ENCODE peak calls at places on chromosome 10, in five cellular contexts. H is CD4-positive, CD25-positive, alpha-beta regulatory T cell; A is amygdala; T is neuronal stem cell; M is NCI-H1092. P is an unnamed sample.

GRCh38 chr10:94412439-94412838 is 10.1 kb downstream of the TBC1D12 start:
- DNase-seq in H (no peak), A (no peak), T (no peak), M (no peak), P (peak; percentile 27)

GRCh38 chr10:5594271-5595036 is 69.7 kb downstream of the CALML3 start:
- DNase-seq in H (no peak), A (no peak), T (no peak), M (no peak), P (peak; percentile 36)

GRCh38 chr10:96133135-96133534 is 3.0 kb downstream of the ZNF518A start:
- DNase-seq in H (no peak), A (no peak), T (no peak), M (no peak), P (no peak)

GRCh38 chr10:3468919-3469638 is 296.5 kb upstream of the PITRM1 start:
- DNase-seq in H (no peak), A (no peak), T (no peak), M (no peak), P (peak; percentile 97)

GRCh38 chr10:78540355-78541076 is 506.9 kb downstream of the RPS24 start:
- DNase-seq in H (no peak), A (no peak), T (no peak), M (no peak), P (no peak)

GRCh38 chr10:78869508-78870439 is 199.0 kb upstream of the ZMIZ1 start:
- DNase-seq in H (no peak), A (no peak), T (no peak), M (no peak), P (no peak)

GRCh38 chr10:104101902-104102301 is 16.2 kb upstream of the COL17A1 start:
- DNase-seq in H (no peak), A (no peak), T (no peak), M (no peak), P (no peak)

GRCh38 chr10:93815304-93816091 is 57.8 kb downstream of the LGI1 start:
- DNase-seq in H (no peak), A (no peak), T (peak; percentile 26), M (peak; percentile 44), P (no peak)

GRCh38 chr10:104318810-104319684 is 19.2 kb downstream of the ITPRIP start:
- DNase-seq in H (no peak), A (no peak), T (no peak), M (no peak), P (peak; percentile 61)

GRCh38 chr10:42982886-42983594 is 93.8 kb upstream of the RET start:
- DNase-seq in H (no peak), A (no peak), T (no peak), M (no peak), P (no peak)

P was measured in cardiac fibroblast.